ENCODE peak calls at places on chromosomes 5 and 9, in six cellular contexts. One of them, this sample, is unnamed.
A peak's percentile ranks its signal among the peaks of the same experiment; 100 is the strongest.

GRCh38 chr5:57482671-57483106 is at the start of gene ACTBL2:
- DNase-seq in pulmonary artery endothelial cell: no peak
- DNase-seq in heart right ventricle: no peak
- DNase-seq in lung microvascular endothelial cell: no peak
- DNase-seq in K562: no peak
- DNase-seq in NB4: no peak
- DNase-seq in this sample: no peak

GRCh38 chr5:16736158-16736994 is 119.6 kb upstream of the RETREG1 start:
- DNase-seq in pulmonary artery endothelial cell: peak; percentile 61
- DNase-seq in heart right ventricle: no peak
- DNase-seq in lung microvascular endothelial cell: peak; percentile 82
- DNase-seq in K562: no peak
- DNase-seq in NB4: no peak
- DNase-seq in this sample: peak; percentile 38

GRCh38 chr5:96614110-96614691 is 48.0 kb upstream of the CAST start:
- DNase-seq in pulmonary artery endothelial cell: peak; percentile 60
- DNase-seq in heart right ventricle: no peak
- DNase-seq in lung microvascular endothelial cell: peak; percentile 92
- DNase-seq in K562: peak; percentile 17
- DNase-seq in NB4: peak; percentile 62
- DNase-seq in this sample: peak; percentile 44

GRCh38 chr9:133644968-133645765 is 9.0 kb downstream of the DBH start:
- DNase-seq in pulmonary artery endothelial cell: no peak
- DNase-seq in heart right ventricle: no peak
- DNase-seq in lung microvascular endothelial cell: no peak
- DNase-seq in K562: no peak
- DNase-seq in NB4: peak; percentile 11
- DNase-seq in this sample: no peak

GRCh38 chr5:95697781-95698681 is 15.2 kb upstream of the SPATA9 start:
- DNase-seq in pulmonary artery endothelial cell: no peak
- DNase-seq in heart right ventricle: no peak
- DNase-seq in lung microvascular endothelial cell: no peak
- DNase-seq in K562: no peak
- DNase-seq in NB4: no peak
- DNase-seq in this sample: no peak

GRCh38 chr9:113620377-113621161 is 157.0 kb downstream of the RGS3 start:
- DNase-seq in pulmonary artery endothelial cell: peak; percentile 96
- DNase-seq in heart right ventricle: peak; percentile 53
- DNase-seq in lung microvascular endothelial cell: peak; percentile 93
- DNase-seq in K562: no peak
- DNase-seq in NB4: no peak
- DNase-seq in this sample: peak; percentile 81

GRCh38 chr9:128714586-128715435 is 9.1 kb downstream of the ZDHHC12 start:
- DNase-seq in pulmonary artery endothelial cell: no peak
- DNase-seq in heart right ventricle: no peak
- DNase-seq in lung microvascular endothelial cell: no peak
- DNase-seq in K562: no peak
- DNase-seq in NB4: no peak
- DNase-seq in this sample: peak; percentile 12

GRCh38 chr9:131595771-131596743 is 50.7 kb downstream of the PRRT1B start:
- DNase-seq in pulmonary artery endothelial cell: peak; percentile 35
- DNase-seq in heart right ventricle: no peak
- DNase-seq in lung microvascular endothelial cell: no peak
- DNase-seq in K562: no peak
- DNase-seq in NB4: no peak
- DNase-seq in this sample: no peak

GRCh38 chr5:171323806-171324632 is 15.0 kb downstream of the TLX3 start:
- DNase-seq in pulmonary artery endothelial cell: no peak
- DNase-seq in heart right ventricle: no peak
- DNase-seq in lung microvascular endothelial cell: no peak
- DNase-seq in K562: no peak
- DNase-seq in NB4: peak; percentile 11
- DNase-seq in this sample: no peak

GRCh38 chr5:57768771-57769170 is 286.2 kb upstream of the ACTBL2 start:
- DNase-seq in pulmonary artery endothelial cell: no peak
- DNase-seq in heart right ventricle: no peak
- DNase-seq in lung microvascular endothelial cell: no peak
- DNase-seq in K562: no peak
- DNase-seq in NB4: no peak
- DNase-seq in this sample: no peak

GRCh38 chr5:104400941-104401340 is 838.4 kb upstream of the NUDT12 start:
- DNase-seq in pulmonary artery endothelial cell: no peak
- DNase-seq in heart right ventricle: no peak
- DNase-seq in lung microvascular endothelial cell: no peak
- DNase-seq in K562: no peak
- DNase-seq in NB4: no peak
- DNase-seq in this sample: no peak

GRCh38 chr9:119793272-119793671 is 424.0 kb upstream of the BRINP1 start:
- DNase-seq in pulmonary artery endothelial cell: no peak
- DNase-seq in heart right ventricle: no peak
- DNase-seq in lung microvascular endothelial cell: no peak
- DNase-seq in K562: no peak
- DNase-seq in NB4: no peak
- DNase-seq in this sample: no peak

GRCh38 chr5:86869268-86869667 is 251.5 kb downstream of the COX7C start:
- DNase-seq in pulmonary artery endothelial cell: no peak
- DNase-seq in heart right ventricle: no peak
- DNase-seq in lung microvascular endothelial cell: no peak
- DNase-seq in K562: no peak
- DNase-seq in NB4: no peak
- DNase-seq in this sample: no peak

GRCh38 chr9:87119328-87119881 is 172.1 kb upstream of the GAS1 start:
- DNase-seq in pulmonary artery endothelial cell: no peak
- DNase-seq in heart right ventricle: peak; percentile 35
- DNase-seq in lung microvascular endothelial cell: peak; percentile 67
- DNase-seq in K562: no peak
- DNase-seq in NB4: no peak
- DNase-seq in this sample: peak; percentile 32

GRCh38 chr5:34716986-34717385 is 60.9 kb downstream of the RAI14 start:
- DNase-seq in pulmonary artery endothelial cell: no peak
- DNase-seq in heart right ventricle: no peak
- DNase-seq in lung microvascular endothelial cell: no peak
- DNase-seq in K562: no peak
- DNase-seq in NB4: no peak
- DNase-seq in this sample: no peak

GRCh38 chr5:60084226-60084625 is 190.7 kb upstream of the PDE4D start:
- DNase-seq in pulmonary artery endothelial cell: no peak
- DNase-seq in heart right ventricle: no peak
- DNase-seq in lung microvascular endothelial cell: no peak
- DNase-seq in K562: no peak
- DNase-seq in NB4: no peak
- DNase-seq in this sample: no peak

GRCh38 chr5:77337716-77338115 is 127.2 kb downstream of the PDE8B start:
- DNase-seq in pulmonary artery endothelial cell: no peak
- DNase-seq in heart right ventricle: no peak
- DNase-seq in lung microvascular endothelial cell: no peak
- DNase-seq in K562: no peak
- DNase-seq in NB4: no peak
- DNase-seq in this sample: no peak

This sample was measured in left cardiac atrium.